ENCODE peak calls at places on chromosome 2, in seven cellular contexts. One of them, this sample, is unnamed.

GRCh38 chr2:105072039-105072438 is 34.2 kb downstream of the MRPS9 start:
- DNase-seq in heart right ventricle: no peak
- DNase-seq in RPMI8226: no peak
- DNase-seq in adrenal gland: no peak
- DNase-seq in NCI-H1417: no peak
- DNase-seq in GM23338: no peak
- DNase-seq in amniotic epithelial cell: no peak
- DNase-seq in this sample: no peak

GRCh38 chr2:173948198-173948597 is 17.0 kb downstream of the SP3 start:
- DNase-seq in heart right ventricle: no peak
- DNase-seq in RPMI8226: no peak
- DNase-seq in adrenal gland: no peak
- DNase-seq in NCI-H1417: no peak
- DNase-seq in GM23338: no peak
- DNase-seq in amniotic epithelial cell: no peak
- DNase-seq in this sample: no peak

GRCh38 chr2:27264253-27264752 is 1.5 kb upstream of the SLC30A3 start:
- DNase-seq in heart right ventricle: no peak
- DNase-seq in RPMI8226: peak; percentile 44
- DNase-seq in adrenal gland: no peak
- DNase-seq in NCI-H1417: peak; percentile 63
- DNase-seq in GM23338: peak; percentile 77
- DNase-seq in amniotic epithelial cell: no peak
- DNase-seq in this sample: no peak

GRCh38 chr2:187397870-187398269 is 50.2 kb downstream of the CALCRL start:
- DNase-seq in heart right ventricle: no peak
- DNase-seq in RPMI8226: no peak
- DNase-seq in adrenal gland: no peak
- DNase-seq in NCI-H1417: peak; percentile 4
- DNase-seq in GM23338: no peak
- DNase-seq in amniotic epithelial cell: no peak
- DNase-seq in this sample: no peak

GRCh38 chr2:131641414-131642206 is 113.9 kb downstream of the CCDC74A start:
- DNase-seq in heart right ventricle: no peak
- DNase-seq in RPMI8226: no peak
- DNase-seq in adrenal gland: no peak
- DNase-seq in NCI-H1417: no peak
- DNase-seq in GM23338: no peak
- DNase-seq in amniotic epithelial cell: peak; percentile 57
- DNase-seq in this sample: peak; percentile 54

GRCh38 chr2:127643698-127644660 is 2.0 kb upstream of the GPR17 start:
- DNase-seq in heart right ventricle: no peak
- DNase-seq in RPMI8226: no peak
- DNase-seq in adrenal gland: no peak
- DNase-seq in NCI-H1417: no peak
- DNase-seq in GM23338: no peak
- DNase-seq in amniotic epithelial cell: no peak
- DNase-seq in this sample: no peak

GRCh38 chr2:171319164-171319810 is 114.5 kb downstream of the METTL8 start:
- DNase-seq in heart right ventricle: no peak
- DNase-seq in RPMI8226: peak; percentile 57
- DNase-seq in adrenal gland: no peak
- DNase-seq in NCI-H1417: no peak
- DNase-seq in GM23338: peak; percentile 84
- DNase-seq in amniotic epithelial cell: peak; percentile 65
- DNase-seq in this sample: peak; percentile 56

GRCh38 chr2:101063753-101064502 is 61.8 kb downstream of the RPL31 start:
- DNase-seq in heart right ventricle: no peak
- DNase-seq in RPMI8226: no peak
- DNase-seq in adrenal gland: no peak
- DNase-seq in NCI-H1417: no peak
- DNase-seq in GM23338: no peak
- DNase-seq in amniotic epithelial cell: peak; percentile 20
- DNase-seq in this sample: peak; percentile 71

GRCh38 chr2:171530378-171530777 is 8.1 kb downstream of the CYBRD1 start:
- DNase-seq in heart right ventricle: no peak
- DNase-seq in RPMI8226: no peak
- DNase-seq in adrenal gland: peak; percentile 21
- DNase-seq in NCI-H1417: no peak
- DNase-seq in GM23338: no peak
- DNase-seq in amniotic epithelial cell: no peak
- DNase-seq in this sample: no peak

GRCh38 chr2:10781746-10782145 is 30.8 kb downstream of the PDIA6 start:
- DNase-seq in heart right ventricle: no peak
- DNase-seq in RPMI8226: no peak
- DNase-seq in adrenal gland: no peak
- DNase-seq in NCI-H1417: no peak
- DNase-seq in GM23338: no peak
- DNase-seq in amniotic epithelial cell: no peak
- DNase-seq in this sample: no peak